ENCODE peak calls at places on chromosomes 13 and 19, in ten cellular contexts. G is aorta; S is transverse colon; M is CD8-positive, alpha-beta T cell; Z is cardiac muscle cell; E is hepatocyte; R is osteoblast; Y is small intestine; X is lung; A is PC-9. J is an unnamed sample. For H3K36me3, the result is how much of the 10 kb centered on the place peaks cover.

GRCh38 chr13:114140909-114141255 is 8.5 kb upstream of the RASA3 start:
- DNase-seq in G (no peak), S (no peak), M (peak), Z (no peak), E (no peak), R (no peak), Y (no peak), X (no peak), A (no peak), J (no peak)

GRCh38 chr19:39413269-39413902 is 917 bp downstream of the PLEKHG2 start:
- DNase-seq in G (peak), S (peak), M (no peak), Z (peak), E (peak), R (peak), Y (no peak), X (no peak), A (peak), J (peak)

GRCh38 chr19:18780631-18781030 is 10.5 kb downstream of the COMP start:
- DNase-seq in G (no peak), S (no peak), M (no peak), Z (no peak), E (no peak), R (peak), Y (no peak), X (no peak), A (no peak), J (no peak)

GRCh38 chr13:59391696-59392095 is 772.0 kb downstream of the DIAPH3 start:
- DNase-seq in G (no peak), S (peak), M (peak), Z (peak), E (peak), R (peak), Y (peak), X (peak), A (peak), J (no peak)

GRCh38 chr13:26628706-26629105 is 71.2 kb downstream of the WASF3 start:
- DNase-seq in G (no peak), S (peak), M (no peak), Z (peak), E (peak), R (no peak), Y (peak), X (no peak), A (no peak), J (no peak)

GRCh38 chr19:39401549-39402416 is 4.9 kb upstream of the ZFP36 start:
- DNase-seq in G (peak), S (peak), M (peak), Z (peak), E (peak), R (peak), Y (peak), X (peak), A (peak), J (no peak)

GRCh38 chr13:66748712-66749111 is 481.4 kb downstream of the PCDH9 start:
- DNase-seq in G (no peak), S (no peak), M (no peak), Z (no peak), E (no peak), R (no peak), Y (no peak), X (no peak), A (no peak), J (no peak)

GRCh38 chr19:39407644-39408391 is 1.2 kb downstream of the ZFP36 start:
- DNase-seq in G (peak), S (peak), M (peak), Z (peak), E (peak), R (peak), Y (peak), X (peak), A (peak), J (peak)

GRCh38 chr13:102708211-102708610 is 13.4 kb upstream of the METTL21C start:
- DNase-seq in G (no peak), S (no peak), M (no peak), Z (no peak), E (no peak), R (peak), Y (no peak), X (no peak), A (no peak), J (no peak)

GRCh38 chr13:99656843-99657506 is 155.7 kb downstream of the TM9SF2 start:
- DNase-seq in G (no peak), S (no peak), M (no peak), Z (no peak), E (no peak), R (no peak), Y (peak), X (no peak), A (no peak), J (no peak)

GRCh38 chr19:7445104-7445503 is 43.7 kb downstream of the PEX11G start:
- DNase-seq in G (no peak), S (no peak), M (no peak), Z (no peak), E (no peak), R (no peak), Y (no peak), X (no peak), A (no peak), J (no peak)

GRCh38 chr13:31050486-31051400 is 111.0 kb downstream of the HSPH1 start:
- DNase-seq in G (no peak), S (no peak), M (no peak), Z (peak), E (no peak), R (no peak), Y (no peak), X (no peak), A (no peak), J (no peak)

DNA sequence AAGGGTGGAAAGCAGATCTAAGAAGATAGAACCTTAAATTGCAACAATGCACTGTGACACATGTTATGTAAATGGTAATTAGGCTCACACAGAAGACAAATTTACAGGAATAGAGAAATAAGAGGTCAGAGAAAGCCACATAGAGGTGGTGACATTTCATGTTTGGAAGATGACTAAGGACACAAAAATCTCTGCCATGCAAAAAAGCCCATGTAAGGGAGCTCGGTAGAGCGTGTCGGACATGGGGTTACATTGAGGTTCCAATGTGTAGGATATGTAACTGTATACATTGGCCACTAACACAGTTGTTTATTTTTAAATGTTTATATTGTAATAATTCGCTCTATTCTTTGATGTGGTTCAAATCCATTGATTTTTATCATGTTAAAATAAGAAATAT is 33.7 kb downstream of the SUGT1 start:
- DNase-seq in G (no peak), S (no peak), M (no peak), Z (no peak), E (no peak), R (no peak), Y (no peak), X (no peak), A (no peak), J (no peak)
- H3K36me3 ChIP-seq in G (under half), S (under half), M (under half), Z (under half), E (under half), R (under half), Y (under half), X (under half), A (under half), J (half or more)

GRCh38 chr13:80973721-80974120 is 632.8 kb upstream of the SPRY2 start:
- DNase-seq in G (no peak), S (no peak), M (no peak), Z (no peak), E (no peak), R (no peak), Y (no peak), X (no peak), A (no peak), J (no peak)
- H3K36me3 ChIP-seq in G (under half), S (under half), M (under half), Z (under half), E (under half), R (under half), Y (under half), X (under half), A (under half), J (under half)

GRCh38 chr19:45825263-45825605 is 10.1 kb upstream of the RSPH6A start:
- DNase-seq in G (no peak), S (no peak), M (no peak), Z (no peak), E (no peak), R (peak), Y (no peak), X (no peak), A (no peak), J (no peak)
- H3K36me3 ChIP-seq in G (under half), S (under half), M (under half), Z (under half), E (under half), R (half or more), Y (under half), X (under half), A (under half), J (half or more)

DNA sequence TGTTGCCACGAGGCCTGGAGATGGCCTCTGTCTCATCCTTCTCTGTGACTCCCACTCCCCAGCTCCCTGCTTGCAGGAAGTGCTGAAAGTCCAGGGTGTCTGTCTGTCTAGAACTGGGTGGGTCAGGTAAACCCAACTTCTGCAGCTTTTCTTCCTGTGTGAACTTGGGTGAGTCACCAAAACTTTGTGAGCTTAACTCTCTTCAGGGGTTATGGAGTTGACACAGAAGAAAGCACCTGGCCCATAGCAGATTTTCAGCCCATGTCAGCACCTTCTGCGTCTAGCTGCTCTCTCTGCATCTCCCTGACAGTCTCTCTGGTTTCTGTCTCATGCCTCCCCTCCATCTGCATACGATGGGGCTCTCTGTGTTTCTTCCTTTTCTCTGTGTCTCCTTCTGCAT is 4.2 kb upstream of the CACNG7 start:
- DNase-seq in G (no peak), S (no peak), M (no peak), Z (no peak), E (no peak), R (peak), Y (no peak), X (no peak), A (no peak), J (no peak)
- H3K36me3 ChIP-seq in G (under half), S (under half), M (under half), Z (under half), E (under half), R (under half), Y (under half), X (under half), A (under half), J (under half)

GRCh38 chr19:35013047-35013819 is 13.1 kb downstream of the GRAMD1A start:
- DNase-seq in G (peak), S (peak), M (peak), Z (peak), E (peak), R (peak), Y (peak), X (peak), A (peak), J (peak)
- H3K36me3 ChIP-seq in G (under half), S (under half), M (under half), Z (under half), E (under half), R (half or more), Y (under half), X (under half), A (under half), J (half or more)

GRCh38 chr19:14102756-14103155 is 12.2 kb upstream of the SAMD1 start:
- DNase-seq in G (no peak), S (no peak), M (no peak), Z (no peak), E (no peak), R (peak), Y (no peak), X (no peak), A (no peak), J (no peak)

GRCh38 chr19:14103310-14103709 is 12.8 kb upstream of the SAMD1 start:
- DNase-seq in G (no peak), S (no peak), M (no peak), Z (no peak), E (no peak), R (peak), Y (no peak), X (no peak), A (no peak), J (no peak)

GRCh38 chr19:14097532-14098151 is 7.1 kb upstream of the SAMD1 start:
- DNase-seq in G (no peak), S (no peak), M (no peak), Z (no peak), E (no peak), R (peak), Y (no peak), X (no peak), A (no peak), J (no peak)

GRCh38 chr19:14102102-14102696 is 11.6 kb upstream of the SAMD1 start:
- DNase-seq in G (no peak), S (no peak), M (no peak), Z (peak), E (no peak), R (peak), Y (no peak), X (no peak), A (peak), J (no peak)

DNA sequence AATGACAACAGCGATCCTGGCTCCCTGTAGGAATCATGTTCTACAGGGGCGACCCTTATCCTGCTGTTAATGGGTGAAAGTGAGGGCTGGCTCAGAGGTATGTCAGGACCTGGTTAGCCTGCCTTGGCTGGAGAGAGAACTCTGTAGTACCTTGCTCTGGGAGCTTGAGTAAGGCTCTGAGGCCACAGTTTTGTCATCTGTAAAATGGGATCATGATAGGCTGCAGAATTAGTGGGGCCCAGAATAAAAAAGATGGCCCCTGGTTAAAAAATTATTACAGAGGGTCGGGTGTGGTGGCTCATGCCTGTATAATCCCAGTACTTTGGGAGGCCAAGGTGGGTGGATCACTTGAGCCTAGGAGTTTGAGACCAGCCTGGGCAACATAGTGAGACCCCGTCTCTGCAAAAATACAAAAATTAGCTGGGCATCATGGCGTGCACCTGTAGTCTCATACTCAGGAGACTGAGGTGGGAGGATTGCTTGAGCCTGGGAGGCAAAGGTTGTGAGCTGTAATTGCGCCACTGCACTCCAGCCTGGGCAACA is 10.5 kb upstream of the SAMD1 start:
- DNase-seq in G (no peak), S (no peak), M (no peak), Z (no peak), E (no peak), R (peak), Y (no peak), X (no peak), A (no peak), J (no peak)
- H3K36me3 ChIP-seq in G (under half), S (under half), M (under half), Z (under half), E (under half), R (half or more), Y (under half), X (under half), A (under half), J (half or more)

DNA sequence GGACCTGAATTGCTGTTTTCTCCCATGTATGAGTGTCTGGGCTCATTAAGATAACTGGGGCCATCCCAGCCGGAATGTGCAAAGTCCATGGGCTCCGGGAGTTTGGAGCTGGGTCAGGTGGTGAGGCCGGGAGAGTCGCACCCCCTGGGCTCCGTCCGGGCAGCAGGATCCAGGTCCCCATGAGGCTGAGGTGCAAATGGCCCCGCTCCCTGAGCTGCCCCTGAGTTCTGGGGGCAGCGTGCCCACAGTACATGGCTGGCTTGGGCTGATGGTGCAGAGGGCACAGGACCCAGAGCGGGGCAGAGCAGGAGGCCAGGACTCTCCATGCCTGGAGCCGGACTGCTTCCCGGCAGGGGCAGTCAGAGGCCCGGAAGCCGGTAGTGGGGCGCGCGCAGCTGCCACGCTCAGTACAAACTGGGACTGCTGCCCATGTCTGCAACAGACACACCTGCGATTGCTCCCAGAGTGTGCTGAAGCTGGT is 136.0 kb downstream of the KDM4B start:
- DNase-seq in G (no peak), S (no peak), M (no peak), Z (no peak), E (peak), R (no peak), Y (peak), X (no peak), A (no peak), J (no peak)
- H3K36me3 ChIP-seq in G (under half), S (under half), M (under half), Z (under half), E (under half), R (under half), Y (under half), X (under half), A (under half), J (under half)

DNA sequence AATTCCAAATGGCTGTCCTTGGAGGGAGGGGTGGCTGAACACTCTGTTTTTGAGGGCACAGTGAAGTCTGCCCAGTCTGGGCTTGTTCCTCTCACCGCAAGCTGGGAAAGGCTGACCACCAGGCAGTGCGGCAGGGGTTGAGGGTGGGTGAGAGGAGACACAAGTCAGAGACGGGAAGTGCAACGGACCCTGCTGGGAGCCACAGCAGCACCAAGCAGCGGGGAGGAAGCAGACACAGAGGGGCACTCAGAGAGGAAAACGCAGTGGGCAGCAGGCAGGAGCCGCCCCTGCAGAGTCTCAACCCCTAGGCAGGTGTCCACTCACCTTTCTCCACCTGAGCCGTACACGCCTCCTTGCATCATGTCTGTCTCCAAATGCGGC is 15.6 kb downstream of the AKAP8L start:
- DNase-seq in G (no peak), S (no peak), M (no peak), Z (no peak), E (no peak), R (no peak), Y (no peak), X (no peak), A (no peak), J (no peak)
- H3K36me3 ChIP-seq in G (under half), S (under half), M (under half), Z (under half), E (under half), R (under half), Y (under half), X (under half), A (under half), J (under half)